ENCODE peak calls at places on chromosomes 7 and 10, in ten cellular contexts. Q is stimulated activated CD4-positive, alpha-beta T cell treated with anti-CD3 and anti-CD28 coated beads, TNF-alpha, amount 100 ng/mL, for 1 hour; C is memory B cell; J is pancreas; E is ELR; G is stimulated activated CD8-positive, alpha-beta memory T cell treated with anti-CD3 and anti-CD28 coated beads, Interleukin-12 subunit alpha, Interleukin-12 subunit beta, amount 100 ng/mL, for 1 hour; N is kidney tubule cell; P is putamen; D is type B pancreatic cell; I is T-helper 2 cell. F is an unnamed sample.

GRCh38 chr10:102815790-102816549 is 21.2 kb downstream of the CYP17A1 start:
- DNase-seq in Q (no peak), C (no peak), J (no peak), E (peak), G (no peak), N (peak), P (peak), D (no peak), I (no peak), F (no peak)

GRCh38 chr10:133162910-133163856 is 3.2 kb downstream of the KNDC1 start:
- DNase-seq in Q (no peak), C (no peak), J (no peak), E (no peak), G (no peak), N (no peak), P (peak), D (no peak), I (no peak), F (no peak)

GRCh38 chr7:44964831-44965440 is 13.9 kb downstream of the MYO1G start:
- DNase-seq in Q (no peak), C (no peak), J (no peak), E (no peak), G (no peak), N (no peak), P (no peak), D (peak), I (no peak), F (no peak)

GRCh38 chr10:106898441-106898840 is 266.1 kb downstream of the SORCS1 start:
- DNase-seq in Q (no peak), C (no peak), J (no peak), E (no peak), G (no peak), N (no peak), P (peak), D (no peak), I (no peak), F (no peak)

GRCh38 chr7:45713669-45714520 is 139.7 kb downstream of the ADCY1 start:
- DNase-seq in Q (no peak), C (no peak), J (no peak), E (no peak), G (no peak), N (no peak), P (no peak), D (no peak), I (no peak), F (no peak)

GRCh38 chr10:100516847-100517246 is 2.8 kb downstream of the SEC31B start:
- DNase-seq in Q (no peak), C (no peak), J (no peak), E (no peak), G (no peak), N (no peak), P (no peak), D (no peak), I (no peak), F (no peak)

GRCh38 chr7:37346761-37347160 is 101.9 kb downstream of the ELMO1 start:
- DNase-seq in Q (no peak), C (no peak), J (no peak), E (no peak), G (no peak), N (no peak), P (no peak), D (no peak), I (no peak), F (no peak)

GRCh38 chr7:140200102-140200989 is 23.6 kb upstream of the KDM7A start:
- DNase-seq in Q (no peak), C (no peak), J (no peak), E (peak), G (no peak), N (no peak), P (no peak), D (no peak), I (no peak), F (no peak)

GRCh38 chr10:119025336-119025735 is 4.2 kb upstream of the NANOS1 start:
- DNase-seq in Q (no peak), C (no peak), J (peak), E (peak), G (no peak), N (peak), P (no peak), D (peak), I (no peak), F (no peak)

GRCh38 chr10:112227331-112227961 is 43.9 kb upstream of the GPAM start:
- DNase-seq in Q (no peak), C (no peak), J (no peak), E (peak), G (no peak), N (peak), P (no peak), D (no peak), I (no peak), F (no peak)

GRCh38 chr7:134701272-134701671 is 54.6 kb downstream of the BPGM start:
- DNase-seq in Q (no peak), C (no peak), J (no peak), E (peak), G (no peak), N (peak), P (no peak), D (no peak), I (no peak), F (no peak)

GRCh38 chr7:73892003-73892975 is 31.3 kb downstream of the TMEM270 start:
- DNase-seq in Q (no peak), C (no peak), J (peak), E (peak), G (no peak), N (peak), P (no peak), D (no peak), I (no peak), F (no peak)

GRCh38 chr10:131202964-131203363 is 108.6 kb downstream of the TCERG1L start:
- DNase-seq in Q (no peak), C (no peak), J (no peak), E (no peak), G (no peak), N (no peak), P (no peak), D (no peak), I (no peak), F (no peak)

GRCh38 chr7:81399461-81399860 is 370.4 kb downstream of the HGF start:
- DNase-seq in Q (no peak), C (no peak), J (no peak), E (no peak), G (no peak), N (no peak), P (no peak), D (no peak), I (no peak), F (no peak)

GRCh38 chr7:157253850-157254249 is 83.0 kb upstream of the DNAJB6 start:
- DNase-seq in Q (no peak), C (no peak), J (peak), E (no peak), G (no peak), N (peak), P (peak), D (no peak), I (no peak), F (no peak)

GRCh38 chr7:22445140-22445722 is 54.8 kb downstream of the STEAP1B start:
- DNase-seq in Q (no peak), C (no peak), J (peak), E (no peak), G (no peak), N (peak), P (peak), D (no peak), I (no peak), F (no peak)

GRCh38 chr7:28102778-28103177 is 77.8 kb downstream of the JAZF1 start:
- DNase-seq in Q (no peak), C (no peak), J (no peak), E (peak), G (no peak), N (peak), P (no peak), D (no peak), I (no peak), F (no peak)

GRCh38 chr7:77359599-77359998 is 56.5 kb downstream of the GSAP start:
- DNase-seq in Q (no peak), C (no peak), J (no peak), E (no peak), G (no peak), N (no peak), P (no peak), D (no peak), I (no peak), F (no peak)

GRCh38 chr10:48287417-48288391 is 13.2 kb upstream of the FRMPD2 start:
- DNase-seq in Q (no peak), C (no peak), J (peak), E (no peak), G (no peak), N (peak), P (peak), D (no peak), I (no peak), F (no peak)

GRCh38 chr10:21368728-21369425 is 156.6 kb downstream of the SKIDA1 start:
- DNase-seq in Q (no peak), C (no peak), J (no peak), E (no peak), G (no peak), N (no peak), P (peak), D (no peak), I (no peak), F (no peak)

GRCh38 chr7:77542895-77543294 is 5.8 kb downstream of the PTPN12 start:
- DNase-seq in Q (no peak), C (no peak), J (no peak), E (no peak), G (no peak), N (no peak), P (no peak), D (no peak), I (no peak), F (no peak)

GRCh38 chr10:5297466-5297865 is 67.3 kb upstream of the UCN3 start:
- DNase-seq in Q (no peak), C (no peak), J (no peak), E (no peak), G (no peak), N (no peak), P (no peak), D (no peak), I (no peak), F (no peak)

GRCh38 chr10:126898460-126898859 is 6.8 kb upstream of the DOCK1 start:
- DNase-seq in Q (no peak), C (no peak), J (no peak), E (no peak), G (no peak), N (no peak), P (no peak), D (no peak), I (no peak), F (no peak)

F was measured in T-helper 22 cell.